ENCODE peak calls at places on chromosome X, in six cellular contexts. U is uterus, P is GM23338, S is AG04450, H is keratinocyte, N is gastrocnemius medialis. Z is an unnamed sample.

GRCh38 chrX:13533726-13534125 is 35.7 kb upstream of the EGFL6 start:
- DNase-seq in N (no peak), U (no peak), S (no peak), P (no peak), H (no peak), Z (no peak)

GRCh38 chrX:44903107-44903506 is 30.1 kb downstream of the KDM6A start:
- DNase-seq in N (no peak), P (no peak), U (no peak), H (peak; percentile 36), S (peak; percentile 3), Z (no peak)

GRCh38 chrX:71846429-71846828 is 64.2 kb upstream of the NHSL2 start:
- DNase-seq in N (no peak), S (no peak), P (no peak), H (no peak), U (no peak), Z (no peak)

GRCh38 chrX:39903343-39903742 is 194.4 kb downstream of the BCOR start:
- DNase-seq in S (no peak), H (no peak), U (no peak), P (no peak), N (no peak), Z (no peak)

GRCh38 chrX:93594780-93595179 is 78.6 kb downstream of the NAP1L3 start:
- DNase-seq in H (no peak), N (no peak), P (no peak), S (no peak), U (no peak), Z (no peak)

GRCh38 chrX:141214216-141214615 is 28.1 kb downstream of the SPANXC start:
- DNase-seq in S (no peak), N (no peak), P (no peak), U (no peak), H (no peak), Z (no peak)

GRCh38 chrX:57134702-57135101 is 2.5 kb downstream of the SPIN2A start:
- DNase-seq in N (no peak), U (no peak), H (no peak), S (no peak), P (no peak), Z (no peak)

GRCh38 chrX:72394518-72395163 is 88.9 kb upstream of the CITED1 start:
- DNase-seq in S (peak; percentile 10), P (no peak), U (no peak), N (peak; percentile 78), H (no peak), Z (no peak)

GRCh38 chrX:150569155-150569477 is 695 bp downstream of the MTM1 start:
- DNase-seq in P (no peak), U (no peak), N (no peak), S (no peak), H (no peak), Z (no peak)

GRCh38 chrX:39652336-39652735 is 445.4 kb downstream of the BCOR start:
- DNase-seq in H (no peak), U (no peak), N (no peak), S (no peak), P (peak; percentile 42), Z (no peak)

GRCh38 chrX:65601530-65602281 is 65.7 kb upstream of the MSN start:
- DNase-seq in U (peak; percentile 76), N (peak; percentile 62), S (peak; percentile 20), H (no peak), P (no peak), Z (peak; percentile 75)

GRCh38 chrX:105636667-105637066 is 185.7 kb upstream of the NRK start:
- DNase-seq in U (no peak), S (no peak), H (no peak), P (peak; percentile 71), N (peak; percentile 56), Z (no peak)

GRCh38 chrX:72306851-72307645 is 1.3 kb upstream of the CITED1 start:
- DNase-seq in H (no peak), N (no peak), S (peak; percentile 37), P (peak; percentile 70), U (peak; percentile 41), Z (peak; percentile 61)

GRCh38 chrX:55119271-55119670 is 30.5 kb downstream of the PAGE2 start:
- DNase-seq in S (no peak), H (no peak), P (no peak), U (no peak), N (no peak), Z (no peak)

GRCh38 chrX:155997436-155997835 is at the start of gene IL9R:
- DNase-seq in H (no peak), S (no peak), N (no peak), P (no peak), U (no peak), Z (no peak)

GRCh38 chrX:74925210-74926088 is at the start of gene NEXMIF:
- DNase-seq in U (peak; percentile 17), P (peak; percentile 69), H (no peak), S (no peak), N (no peak), Z (no peak)

GRCh38 chrX:13491061-13491460 is 78.3 kb upstream of the EGFL6 start:
- DNase-seq in N (no peak), U (no peak), H (no peak), P (no peak), S (no peak), Z (no peak)

GRCh38 chrX:18672008-18672407 is at the start of gene RS1:
- DNase-seq in S (no peak), H (no peak), P (no peak), N (no peak), U (no peak), Z (no peak)

GRCh38 chrX:15816453-15816838 is 26.2 kb downstream of the ZRSR2 start:
- DNase-seq in U (no peak), P (peak; percentile 51), S (no peak), H (no peak), N (no peak), Z (no peak)

GRCh38 chrX:129013574-129013973 is 509.7 kb downstream of the SMARCA1 start:
- DNase-seq in P (peak; percentile 51), S (no peak), N (no peak), H (no peak), U (no peak), Z (no peak)

GRCh38 chrX:47796433-47796906 is 40.2 kb upstream of the ZNF81 start:
- DNase-seq in N (no peak), H (no peak), P (no peak), S (peak; percentile 18), U (no peak), Z (no peak)

GRCh38 chrX:10649286-10649685 is 28.9 kb upstream of the MID1 start:
- DNase-seq in P (no peak), H (no peak), N (no peak), S (no peak), U (no peak), Z (no peak)
- H3K27me3 ChIP-seq in P (no peaks in the 10 kb centered on the region), H (no peaks in the 10 kb centered on the region), N (no peaks in the 10 kb centered on the region), S (no peaks in the 10 kb centered on the region), U (no peaks in the 10 kb centered on the region), Z (no peaks in the 10 kb centered on the region)

GRCh38 chrX:118522230-118522926 is 26.8 kb downstream of the DOCK11 start:
- DNase-seq in S (no peak), U (no peak), N (no peak), H (no peak), P (no peak), Z (no peak)
- TF ChIP-seq CTCF in S (no peak), U (no peak), N (no peak), H (no peak), P (no peak), Z (no peak)

GRCh38 chrX:107934262-107934661 is 47.9 kb downstream of the TEX13B start:
- DNase-seq in U (no peak), S (no peak), P (no peak), H (no peak), N (no peak), Z (no peak)

GRCh38 chrX:107940095-107940494 is 42.1 kb downstream of the TEX13B start:
- DNase-seq in N (no peak), P (no peak), H (no peak), S (no peak), U (no peak), Z (no peak)

GRCh38 chrX:107936434-107936730 is 45.8 kb downstream of the TEX13B start:
- DNase-seq in S (no peak), N (no peak), U (no peak), P (peak; percentile 5), H (no peak), Z (no peak)

GRCh38 chrX:107935664-107936433 is 46.3 kb downstream of the TEX13B start:
- DNase-seq in P (peak; percentile 63), S (no peak), U (no peak), H (peak; percentile 28), N (no peak), Z (no peak)

DNA sequence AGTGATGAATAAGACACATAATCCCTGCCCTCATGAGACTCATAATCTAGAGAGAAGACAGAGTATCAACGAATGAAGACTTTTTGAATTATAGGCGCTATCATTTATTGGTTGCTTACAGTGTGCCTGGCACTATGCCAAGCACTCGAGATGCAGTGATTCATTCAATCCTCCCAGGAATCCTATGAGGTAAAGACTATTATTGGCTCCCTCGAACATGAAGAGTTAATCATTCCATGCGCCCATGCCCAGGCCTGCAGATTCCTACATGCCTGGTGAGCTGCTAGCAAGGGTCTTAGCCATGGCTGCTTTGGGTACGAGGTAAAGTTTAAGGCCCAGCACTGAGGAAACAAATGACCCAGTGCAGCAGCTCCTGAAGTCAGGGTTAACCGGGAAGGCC is 47.0 kb downstream of the TEX13B start:
- DNase-seq in H (peak; percentile 70), N (no peak), S (no peak), U (no peak), P (peak; percentile 5), Z (no peak)
- H3K4me3 ChIP-seq in H (peak overlapping the region; percentile 70), N (no peak overlapping the region), S (no peak overlapping the region), U (no peak overlapping the region), P (peak overlapping the region; percentile 69), Z (no peak overlapping the region)

DNA sequence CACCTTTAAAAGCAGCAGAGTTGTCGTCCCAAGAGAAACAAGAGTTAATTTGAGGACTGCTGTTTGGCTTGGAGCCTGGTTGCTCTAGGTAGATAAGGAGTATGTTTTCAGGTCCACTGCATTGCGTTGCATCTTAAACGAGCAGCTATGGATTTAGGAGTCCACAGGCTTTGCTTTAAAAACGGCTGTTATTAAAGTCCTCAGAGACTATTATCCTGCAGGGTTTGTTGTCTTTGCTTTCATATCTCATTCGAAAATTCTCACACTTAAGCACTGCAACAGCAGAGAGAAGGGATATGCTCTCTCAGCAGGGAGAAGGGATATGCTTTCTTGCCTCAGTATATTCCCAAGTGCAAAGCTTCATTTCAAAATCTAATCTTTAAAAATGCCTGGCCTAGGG is 444.7 kb upstream of the FTHL17 start:
- DNase-seq in S (no peak), P (no peak), N (no peak), U (no peak), H (no peak), Z (no peak)
- H3K27me3 ChIP-seq in S (no peaks in the 10 kb centered on the region), P (no peaks in the 10 kb centered on the region), N (no peaks in the 10 kb centered on the region), U (no peaks in the 10 kb centered on the region), H (no peaks in the 10 kb centered on the region), Z (no peaks in the 10 kb centered on the region)

GRCh38 chrX:139382529-139382928 is 148.0 kb upstream of the F9 start:
- DNase-seq in H (no peak), S (no peak), U (no peak), P (peak; percentile 4), N (no peak), Z (no peak)
- TF ChIP-seq CTCF in H (no peak), S (no peak), U (no peak), P (no peak), N (no peak), Z (no peak)